ENCODE peak calls at places on chromosomes 13 and 19, in six cellular contexts. One of them, this sample, is unnamed.

GRCh38 chr13:22278336-22278929 is 607.6 kb downstream of the FGF9 start:
- DNase-seq in NCI-H1105 treated with DMSO at 0.1 percent for 48 hours: peak
- DNase-seq in EL: no peak
- DNase-seq in iPS-NIHi11: peak
- DNase-seq in ecto neural progenitor cell: peak
- DNase-seq in GOT3: no peak
- DNase-seq in this sample: no peak

GRCh38 chr13:52975969-52976368 is 52.6 kb upstream of the OLFM4 start:
- DNase-seq in NCI-H1105 treated with DMSO at 0.1 percent for 48 hours: no peak
- DNase-seq in EL: no peak
- DNase-seq in iPS-NIHi11: no peak
- DNase-seq in ecto neural progenitor cell: no peak
- DNase-seq in GOT3: no peak
- DNase-seq in this sample: no peak

GRCh38 chr19:17836530-17836929 is 11.3 kb downstream of the JAK3 start:
- DNase-seq in NCI-H1105 treated with DMSO at 0.1 percent for 48 hours: no peak
- DNase-seq in EL: no peak
- DNase-seq in iPS-NIHi11: no peak
- DNase-seq in ecto neural progenitor cell: no peak
- DNase-seq in GOT3: no peak
- DNase-seq in this sample: no peak

GRCh38 chr13:100710176-100710575 is 35.6 kb upstream of the TMTC4 start:
- DNase-seq in NCI-H1105 treated with DMSO at 0.1 percent for 48 hours: no peak
- DNase-seq in EL: no peak
- DNase-seq in iPS-NIHi11: no peak
- DNase-seq in ecto neural progenitor cell: no peak
- DNase-seq in GOT3: no peak
- DNase-seq in this sample: no peak

GRCh38 chr13:59000770-59001169 is 1163.0 kb downstream of the DIAPH3 start:
- DNase-seq in NCI-H1105 treated with DMSO at 0.1 percent for 48 hours: no peak
- DNase-seq in EL: no peak
- DNase-seq in iPS-NIHi11: no peak
- DNase-seq in ecto neural progenitor cell: no peak
- DNase-seq in GOT3: no peak
- DNase-seq in this sample: no peak

GRCh38 chr19:14556662-14557188 is 15.1 kb downstream of the NDUFB7 start:
- DNase-seq in NCI-H1105 treated with DMSO at 0.1 percent for 48 hours: peak
- DNase-seq in EL: peak
- DNase-seq in iPS-NIHi11: peak
- DNase-seq in ecto neural progenitor cell: peak
- DNase-seq in GOT3: peak
- DNase-seq in this sample: peak

GRCh38 chr19:46088101-46088500 is 36.4 kb downstream of the IGFL3 start:
- DNase-seq in NCI-H1105 treated with DMSO at 0.1 percent for 48 hours: no peak
- DNase-seq in EL: no peak
- DNase-seq in iPS-NIHi11: no peak
- DNase-seq in ecto neural progenitor cell: no peak
- DNase-seq in GOT3: no peak
- DNase-seq in this sample: no peak

GRCh38 chr19:35140898-35141626 is 2.0 kb upstream of the FXYD7 start:
- DNase-seq in NCI-H1105 treated with DMSO at 0.1 percent for 48 hours: peak
- DNase-seq in EL: peak
- DNase-seq in iPS-NIHi11: peak
- DNase-seq in ecto neural progenitor cell: peak
- DNase-seq in GOT3: peak
- DNase-seq in this sample: peak

GRCh38 chr19:35306473-35307246 is 14.7 kb downstream of the MAG start:
- DNase-seq in NCI-H1105 treated with DMSO at 0.1 percent for 48 hours: no peak
- DNase-seq in EL: no peak
- DNase-seq in iPS-NIHi11: peak
- DNase-seq in ecto neural progenitor cell: no peak
- DNase-seq in GOT3: no peak
- DNase-seq in this sample: no peak

GRCh38 chr19:279231-279630 is 12.0 kb downstream of the PLPP2 start:
- DNase-seq in NCI-H1105 treated with DMSO at 0.1 percent for 48 hours: no peak
- DNase-seq in EL: no peak
- DNase-seq in iPS-NIHi11: no peak
- DNase-seq in ecto neural progenitor cell: no peak
- DNase-seq in GOT3: no peak
- DNase-seq in this sample: no peak

GRCh38 chr19:18537431-18537830 is 5.9 kb downstream of the FKBP8 start:
- DNase-seq in NCI-H1105 treated with DMSO at 0.1 percent for 48 hours: no peak
- DNase-seq in EL: no peak
- DNase-seq in iPS-NIHi11: no peak
- DNase-seq in ecto neural progenitor cell: no peak
- DNase-seq in GOT3: no peak
- DNase-seq in this sample: no peak

GRCh38 chr19:4539697-4540581 is at the start of gene LRG1:
- DNase-seq in NCI-H1105 treated with DMSO at 0.1 percent for 48 hours: no peak
- DNase-seq in EL: no peak
- DNase-seq in iPS-NIHi11: no peak
- DNase-seq in ecto neural progenitor cell: no peak
- DNase-seq in GOT3: no peak
- DNase-seq in this sample: no peak

This sample was measured in foreskin fibroblast.